ENCODE peak calls at places on chromosomes 3 and 15, in eight cellular contexts. One of them, this sample, is unnamed.

GRCh38 chr3:107404727-107405519 is 27.7 kb downstream of the CCDC54 start:
- DNase-seq in T-helper 1 cell: no peak
- DNase-seq in M059J: peak
- DNase-seq in LoVo: no peak
- DNase-seq in stimulated activated CD4-positive, alpha-beta T cell treated with anti-CD3 and anti-CD28 coated beads, Interleukin-2, amount 100 ng/mL, for 48 hours: no peak
- DNase-seq in activated T-cell treated with anti-CD3 and anti-CD28 coated beads for 48 hours: no peak
- DNase-seq in A172: no peak
- DNase-seq in fibroblast of mammary gland: peak
- DNase-seq in this sample: peak

GRCh38 chr3:98918586-98918985 is 17.1 kb upstream of the DCBLD2 start:
- DNase-seq in T-helper 1 cell: no peak
- DNase-seq in M059J: no peak
- DNase-seq in LoVo: no peak
- DNase-seq in stimulated activated CD4-positive, alpha-beta T cell treated with anti-CD3 and anti-CD28 coated beads, Interleukin-2, amount 100 ng/mL, for 48 hours: no peak
- DNase-seq in activated T-cell treated with anti-CD3 and anti-CD28 coated beads for 48 hours: no peak
- DNase-seq in A172: no peak
- DNase-seq in fibroblast of mammary gland: no peak
- DNase-seq in this sample: no peak

GRCh38 chr3:17140670-17141505 is 256.1 kb downstream of the PLCL2 start:
- DNase-seq in T-helper 1 cell: no peak
- DNase-seq in M059J: peak
- DNase-seq in LoVo: no peak
- DNase-seq in stimulated activated CD4-positive, alpha-beta T cell treated with anti-CD3 and anti-CD28 coated beads, Interleukin-2, amount 100 ng/mL, for 48 hours: no peak
- DNase-seq in activated T-cell treated with anti-CD3 and anti-CD28 coated beads for 48 hours: no peak
- DNase-seq in A172: no peak
- DNase-seq in fibroblast of mammary gland: peak
- DNase-seq in this sample: no peak

GRCh38 chr3:159174715-159175390 is 373.0 kb downstream of the MFSD1 start:
- DNase-seq in T-helper 1 cell: no peak
- DNase-seq in M059J: peak
- DNase-seq in LoVo: peak
- DNase-seq in stimulated activated CD4-positive, alpha-beta T cell treated with anti-CD3 and anti-CD28 coated beads, Interleukin-2, amount 100 ng/mL, for 48 hours: no peak
- DNase-seq in activated T-cell treated with anti-CD3 and anti-CD28 coated beads for 48 hours: no peak
- DNase-seq in A172: peak
- DNase-seq in fibroblast of mammary gland: peak
- DNase-seq in this sample: no peak

GRCh38 chr3:128846501-128846900 is 32.9 kb upstream of the ACAD9 start:
- DNase-seq in T-helper 1 cell: no peak
- DNase-seq in M059J: no peak
- DNase-seq in LoVo: no peak
- DNase-seq in stimulated activated CD4-positive, alpha-beta T cell treated with anti-CD3 and anti-CD28 coated beads, Interleukin-2, amount 100 ng/mL, for 48 hours: no peak
- DNase-seq in activated T-cell treated with anti-CD3 and anti-CD28 coated beads for 48 hours: peak
- DNase-seq in A172: no peak
- DNase-seq in fibroblast of mammary gland: no peak
- DNase-seq in this sample: no peak

GRCh38 chr3:64238971-64239667 is 13.9 kb upstream of the PRICKLE2 start:
- DNase-seq in T-helper 1 cell: no peak
- DNase-seq in M059J: peak
- DNase-seq in LoVo: peak
- DNase-seq in stimulated activated CD4-positive, alpha-beta T cell treated with anti-CD3 and anti-CD28 coated beads, Interleukin-2, amount 100 ng/mL, for 48 hours: no peak
- DNase-seq in activated T-cell treated with anti-CD3 and anti-CD28 coated beads for 48 hours: no peak
- DNase-seq in A172: peak
- DNase-seq in fibroblast of mammary gland: peak
- DNase-seq in this sample: peak

GRCh38 chr15:60128000-60128376 is 123.9 kb downstream of the FOXB1 start:
- DNase-seq in T-helper 1 cell: no peak
- DNase-seq in M059J: peak
- DNase-seq in LoVo: peak
- DNase-seq in stimulated activated CD4-positive, alpha-beta T cell treated with anti-CD3 and anti-CD28 coated beads, Interleukin-2, amount 100 ng/mL, for 48 hours: no peak
- DNase-seq in activated T-cell treated with anti-CD3 and anti-CD28 coated beads for 48 hours: no peak
- DNase-seq in A172: peak
- DNase-seq in fibroblast of mammary gland: peak
- DNase-seq in this sample: no peak

GRCh38 chr3:129616713-129617112 is 10.2 kb upstream of the PLXND1 start:
- DNase-seq in T-helper 1 cell: no peak
- DNase-seq in M059J: peak
- DNase-seq in LoVo: no peak
- DNase-seq in stimulated activated CD4-positive, alpha-beta T cell treated with anti-CD3 and anti-CD28 coated beads, Interleukin-2, amount 100 ng/mL, for 48 hours: no peak
- DNase-seq in activated T-cell treated with anti-CD3 and anti-CD28 coated beads for 48 hours: no peak
- DNase-seq in A172: peak
- DNase-seq in fibroblast of mammary gland: peak
- DNase-seq in this sample: no peak

GRCh38 chr3:61134532-61134931 is 116.7 kb downstream of the FHIT start:
- DNase-seq in T-helper 1 cell: no peak
- DNase-seq in M059J: no peak
- DNase-seq in LoVo: no peak
- DNase-seq in stimulated activated CD4-positive, alpha-beta T cell treated with anti-CD3 and anti-CD28 coated beads, Interleukin-2, amount 100 ng/mL, for 48 hours: no peak
- DNase-seq in activated T-cell treated with anti-CD3 and anti-CD28 coated beads for 48 hours: no peak
- DNase-seq in A172: no peak
- DNase-seq in fibroblast of mammary gland: no peak
- DNase-seq in this sample: no peak

GRCh38 chr15:57310876-57311275 is 65.4 kb upstream of the CGNL1 start:
- DNase-seq in T-helper 1 cell: no peak
- DNase-seq in M059J: no peak
- DNase-seq in LoVo: no peak
- DNase-seq in stimulated activated CD4-positive, alpha-beta T cell treated with anti-CD3 and anti-CD28 coated beads, Interleukin-2, amount 100 ng/mL, for 48 hours: no peak
- DNase-seq in activated T-cell treated with anti-CD3 and anti-CD28 coated beads for 48 hours: no peak
- DNase-seq in A172: no peak
- DNase-seq in fibroblast of mammary gland: no peak
- DNase-seq in this sample: no peak